ENCODE peak calls at places on chromosomes 2 and 18, in seven cellular contexts. T, V, M, P, C, B and Y are unnamed samples.

GRCh38 chr2:202687276-202687675 is 52.5 kb downstream of the FAM117B start:
- DNase-seq in V (no peak), P (peak), B (no peak), T (peak), M (no peak), C (no peak), Y (no peak)

GRCh38 chr2:207960911-207961310 is 64.4 kb downstream of the PLEKHM3 start:
- DNase-seq in V (no peak), C (no peak), B (no peak), M (no peak), T (no peak), P (peak), Y (no peak)

GRCh38 chr2:68650645-68651044 is 7.3 kb downstream of the PROKR1 start:
- DNase-seq in B (no peak), T (no peak), P (no peak), C (no peak), M (no peak), V (no peak), Y (no peak)

GRCh38 chr2:217848351-217848957 is 154.3 kb downstream of the TNS1 start:
- DNase-seq in C (no peak), T (no peak), P (no peak), B (no peak), V (no peak), M (no peak), Y (no peak)

GRCh38 chr18:58716046-58716766 is 44.9 kb downstream of the MALT1 start:
- DNase-seq in V (no peak), M (peak), T (no peak), B (no peak), P (no peak), C (no peak), Y (no peak)

GRCh38 chr2:210366675-210367080 is 51.7 kb upstream of the MYL1 start:
- DNase-seq in T (peak), M (no peak), C (no peak), V (no peak), P (no peak), B (no peak), Y (no peak)

GRCh38 chr2:156004460-156004859 is 328.1 kb downstream of the NR4A2 start:
- DNase-seq in M (no peak), C (no peak), B (no peak), T (no peak), V (peak), P (no peak), Y (no peak)

GRCh38 chr2:107393516-107393915 is 433.2 kb upstream of the RGPD4 start:
- DNase-seq in M (no peak), V (no peak), T (no peak), C (no peak), B (no peak), P (no peak), Y (no peak)

GRCh38 chr2:8634466-8635172 is 47.2 kb upstream of the ID2 start:
- DNase-seq in B (no peak), M (no peak), P (no peak), V (no peak), C (no peak), T (no peak), Y (no peak)

GRCh38 chr2:60047944-60048525 is 505.4 kb downstream of the BCL11A start:
- DNase-seq in T (no peak), B (no peak), V (no peak), C (no peak), P (no peak), M (no peak), Y (no peak)

GRCh38 chr2:1528273-1529064 is 115.2 kb downstream of the TPO start:
- DNase-seq in P (no peak), C (no peak), B (no peak), M (no peak), V (no peak), T (no peak), Y (no peak)

GRCh38 chr18:13811993-13812392 is 12.0 kb upstream of the MC5R start:
- DNase-seq in P (no peak), C (no peak), M (no peak), T (no peak), V (peak), B (no peak), Y (no peak)

GRCh38 chr2:200929334-200930249 is 33.9 kb downstream of the ORC2 start:
- DNase-seq in T (no peak), B (no peak), C (no peak), P (peak), M (no peak), V (no peak), Y (no peak)

GRCh38 chr18:46334200-46334553 is 230.0 kb downstream of the HAUS1 start:
- DNase-seq in V (no peak), B (no peak), C (no peak), P (no peak), T (no peak), M (no peak), Y (no peak)

GRCh38 chr2:219109468-219109867 is 48.7 kb upstream of the IHH start:
- DNase-seq in V (peak), M (peak), T (no peak), B (peak), C (no peak), P (no peak), Y (no peak)

GRCh38 chr2:125318740-125319139 is 1293.7 kb downstream of the CNTNAP5 start:
- DNase-seq in M (no peak), T (no peak), B (no peak), P (no peak), C (no peak), V (no peak), Y (no peak)

GRCh38 chr2:215143458-215143857 is 5.0 kb upstream of the ABCA12 start:
- DNase-seq in P (no peak), M (no peak), T (no peak), C (no peak), V (no peak), B (no peak), Y (no peak)

GRCh38 chr2:152541712-152542111 is 175.5 kb downstream of the PRPF40A start:
- DNase-seq in V (no peak), B (no peak), C (no peak), T (no peak), P (no peak), M (no peak), Y (no peak)

GRCh38 chr18:24986611-24987270 is 365.2 kb downstream of the ZNF521 start:
- DNase-seq in P (no peak), B (no peak), T (no peak), C (no peak), M (no peak), V (no peak), Y (no peak)

GRCh38 chr2:23656597-23656973 is 270.3 kb downstream of the ATAD2B start:
- DNase-seq in V (no peak), P (no peak), T (no peak), M (no peak), C (no peak), B (no peak), Y (no peak)

GRCh38 chr2:10217499-10217861 is 85.2 kb upstream of the HPCAL1 start:
- DNase-seq in V (no peak), C (no peak), B (no peak), P (no peak), M (no peak), T (no peak), Y (no peak)

GRCh38 chr2:133209325-133209724 is 358.9 kb downstream of the NCKAP5 start:
- DNase-seq in P (no peak), B (no peak), V (no peak), M (no peak), T (no peak), C (no peak), Y (no peak)

GRCh38 chr2:39568561-39569006 is 97.1 kb upstream of the TMEM178A start:
- DNase-seq in M (no peak), T (no peak), C (no peak), B (no peak), P (peak), V (peak), Y (peak)

GRCh38 chr2:237167038-237167437 is 81.3 kb downstream of the COPS8 start:
- DNase-seq in C (no peak), V (no peak), T (no peak), M (no peak), B (no peak), P (no peak), Y (no peak)

GRCh38 chr18:27544211-27544610 is 359.1 kb upstream of the CHST9 start:
- DNase-seq in B (no peak), P (no peak), C (no peak), M (no peak), T (no peak), V (no peak), Y (no peak)

GRCh38 chr18:14174706-14175085 is 42.5 kb upstream of the ZNF519 start:
- DNase-seq in P (no peak), V (no peak), C (no peak), M (peak), B (no peak), T (no peak), Y (no peak)

GRCh38 chr2:102166189-102166845 is 20.5 kb upstream of the IL1RL2 start:
- DNase-seq in V (no peak), M (no peak), B (no peak), P (peak), C (peak), T (peak), Y (no peak)

GRCh38 chr2:30358351-30358750 is 88.7 kb upstream of the LCLAT1 start:
- DNase-seq in P (no peak), M (no peak), T (no peak), C (peak), B (no peak), V (no peak), Y (no peak)

GRCh38 chr18:10401489-10401888 is 52.9 kb upstream of the APCDD1 start:
- DNase-seq in B (no peak), C (no peak), V (peak), M (no peak), P (peak), T (no peak), Y (no peak)